ENCODE peak calls at places on chromosomes 16 and 17, in seven cellular contexts. One of them, this sample, is unnamed.

GRCh38 chr17:62963296-62963695 is 2.7 kb upstream of the TANC2 start:
- DNase-seq in small intestine: no peak
- DNase-seq in neural progenitor cell: no peak
- DNase-seq in endodermal cell: no peak
- DNase-seq in AG04450: no peak
- DNase-seq in hepatocyte: no peak
- DNase-seq in CD4-positive, alpha-beta T cell: no peak
- DNase-seq in this sample: no peak

GRCh38 chr16:82523786-82524185 is 103.0 kb upstream of the CDH13 start:
- DNase-seq in endodermal cell: no peak
- DNase-seq in hepatocyte: no peak
- DNase-seq in AG04450: no peak
- DNase-seq in CD4-positive, alpha-beta T cell: no peak
- DNase-seq in small intestine: no peak
- DNase-seq in neural progenitor cell: no peak
- DNase-seq in this sample: no peak

GRCh38 chr16:12971216-12971615 is 69.8 kb downstream of the SHISA9 start:
- DNase-seq in hepatocyte: peak
- DNase-seq in neural progenitor cell: no peak
- DNase-seq in CD4-positive, alpha-beta T cell: no peak
- DNase-seq in AG04450: no peak
- DNase-seq in endodermal cell: peak
- DNase-seq in small intestine: no peak
- DNase-seq in this sample: peak

GRCh38 chr16:28311913-28312312 is 19.6 kb downstream of the SBK1 start:
- DNase-seq in CD4-positive, alpha-beta T cell: no peak
- DNase-seq in AG04450: no peak
- DNase-seq in endodermal cell: no peak
- DNase-seq in neural progenitor cell: no peak
- DNase-seq in hepatocyte: no peak
- DNase-seq in small intestine: no peak
- DNase-seq in this sample: no peak

GRCh38 chr16:53743149-53743566 is 39.2 kb downstream of the FTO start:
- DNase-seq in endodermal cell: peak
- DNase-seq in hepatocyte: peak
- DNase-seq in small intestine: peak
- DNase-seq in CD4-positive, alpha-beta T cell: no peak
- DNase-seq in AG04450: no peak
- DNase-seq in neural progenitor cell: peak
- DNase-seq in this sample: no peak

GRCh38 chr16:51401673-51402072 is 250.6 kb upstream of the SALL1 start:
- DNase-seq in CD4-positive, alpha-beta T cell: no peak
- DNase-seq in AG04450: no peak
- DNase-seq in small intestine: peak
- DNase-seq in endodermal cell: no peak
- DNase-seq in hepatocyte: no peak
- DNase-seq in neural progenitor cell: no peak
- DNase-seq in this sample: no peak

GRCh38 chr16:12375341-12375740 is 398.8 kb downstream of the SNX29 start:
- DNase-seq in small intestine: no peak
- DNase-seq in AG04450: no peak
- DNase-seq in CD4-positive, alpha-beta T cell: no peak
- DNase-seq in neural progenitor cell: no peak
- DNase-seq in endodermal cell: no peak
- DNase-seq in hepatocyte: no peak
- DNase-seq in this sample: no peak

GRCh38 chr17:63150994-63151464 is 185.0 kb downstream of the TANC2 start:
- DNase-seq in small intestine: no peak
- DNase-seq in AG04450: peak
- DNase-seq in hepatocyte: peak
- DNase-seq in neural progenitor cell: peak
- DNase-seq in endodermal cell: peak
- DNase-seq in CD4-positive, alpha-beta T cell: no peak
- DNase-seq in this sample: peak

GRCh38 chr16:892536-893255 is 78.1 kb downstream of the LMF1 start:
- DNase-seq in CD4-positive, alpha-beta T cell: no peak
- DNase-seq in neural progenitor cell: peak
- DNase-seq in small intestine: no peak
- DNase-seq in AG04450: no peak
- DNase-seq in hepatocyte: no peak
- DNase-seq in endodermal cell: peak
- DNase-seq in this sample: no peak

GRCh38 chr17:52237151-52237550 is 78.6 kb upstream of the CA10 start:
- DNase-seq in endodermal cell: no peak
- DNase-seq in AG04450: no peak
- DNase-seq in CD4-positive, alpha-beta T cell: no peak
- DNase-seq in small intestine: no peak
- DNase-seq in hepatocyte: peak
- DNase-seq in neural progenitor cell: no peak
- DNase-seq in this sample: no peak

GRCh38 chr17:39096435-39097158 is 54.8 kb downstream of the PLXDC1 start:
- DNase-seq in CD4-positive, alpha-beta T cell: peak
- DNase-seq in neural progenitor cell: no peak
- DNase-seq in hepatocyte: no peak
- DNase-seq in endodermal cell: no peak
- DNase-seq in small intestine: peak
- DNase-seq in AG04450: no peak
- DNase-seq in this sample: no peak

GRCh38 chr16:3256146-3256875 is at the start of gene MEFV:
- DNase-seq in CD4-positive, alpha-beta T cell: no peak
- DNase-seq in neural progenitor cell: no peak
- DNase-seq in small intestine: no peak
- DNase-seq in hepatocyte: no peak
- DNase-seq in AG04450: no peak
- DNase-seq in endodermal cell: no peak
- DNase-seq in this sample: no peak

GRCh38 chr17:27425991-27426390 is 30.3 kb upstream of the KSR1 start:
- DNase-seq in AG04450: no peak
- DNase-seq in small intestine: no peak
- DNase-seq in neural progenitor cell: no peak
- DNase-seq in endodermal cell: no peak
- DNase-seq in CD4-positive, alpha-beta T cell: no peak
- DNase-seq in hepatocyte: no peak
- DNase-seq in this sample: no peak

GRCh38 chr17:41734139-41734948 is at the start of gene HAP1:
- DNase-seq in AG04450: no peak
- DNase-seq in small intestine: no peak
- DNase-seq in hepatocyte: peak
- DNase-seq in CD4-positive, alpha-beta T cell: peak
- DNase-seq in endodermal cell: peak
- DNase-seq in neural progenitor cell: peak
- DNase-seq in this sample: peak

GRCh38 chr16:66751135-66751991 is at the start of gene DYNC1LI2:
- DNase-seq in small intestine: peak
- DNase-seq in neural progenitor cell: peak
- DNase-seq in AG04450: peak
- DNase-seq in CD4-positive, alpha-beta T cell: peak
- DNase-seq in hepatocyte: peak
- DNase-seq in endodermal cell: peak
- DNase-seq in this sample: peak

GRCh38 chr16:66751992-66752322 is 548 bp upstream of the DYNC1LI2 start:
- DNase-seq in AG04450: no peak
- DNase-seq in endodermal cell: no peak
- DNase-seq in neural progenitor cell: no peak
- DNase-seq in hepatocyte: no peak
- DNase-seq in CD4-positive, alpha-beta T cell: no peak
- DNase-seq in small intestine: no peak
- DNase-seq in this sample: no peak

GRCh38 chr16:66754211-66754610 is 2.8 kb upstream of the DYNC1LI2 start:
- DNase-seq in hepatocyte: no peak
- DNase-seq in small intestine: no peak
- DNase-seq in endodermal cell: no peak
- DNase-seq in neural progenitor cell: no peak
- DNase-seq in CD4-positive, alpha-beta T cell: no peak
- DNase-seq in AG04450: no peak
- DNase-seq in this sample: no peak

GRCh38 chr16:66752958-66753357 is 1.5 kb upstream of the DYNC1LI2 start:
- DNase-seq in hepatocyte: no peak
- DNase-seq in small intestine: no peak
- DNase-seq in AG04450: no peak
- DNase-seq in neural progenitor cell: no peak
- DNase-seq in CD4-positive, alpha-beta T cell: no peak
- DNase-seq in endodermal cell: no peak
- DNase-seq in this sample: no peak

DNA sequence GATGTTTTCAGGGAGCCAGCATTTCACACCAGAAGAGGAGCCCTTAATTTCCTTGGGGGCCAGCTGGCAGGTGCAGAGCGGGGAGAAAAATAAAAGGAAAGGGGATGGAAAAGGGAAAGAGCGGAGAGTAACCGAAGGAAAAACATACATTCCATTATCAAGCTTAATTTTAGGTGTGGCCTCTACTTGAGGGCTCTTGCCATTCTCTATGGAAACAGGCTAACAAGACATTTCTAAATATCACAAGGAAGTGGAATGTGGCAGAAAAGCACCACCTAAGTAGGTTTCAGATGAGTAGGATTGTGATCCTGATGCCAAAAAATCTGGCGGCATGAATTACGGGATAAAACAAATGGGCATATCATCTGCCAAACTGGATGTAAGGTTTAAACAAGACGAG is 970 bp upstream of the DYNC1LI2 start:
- DNase-seq in small intestine: no peak
- DNase-seq in hepatocyte: no peak
- DNase-seq in AG04450: no peak
- DNase-seq in endodermal cell: no peak
- DNase-seq in CD4-positive, alpha-beta T cell: no peak
- DNase-seq in neural progenitor cell: no peak
- DNase-seq in this sample: no peak
- H3K27ac ChIP-seq in small intestine: no peak
- H3K27ac ChIP-seq in hepatocyte: no peak
- H3K27ac ChIP-seq in AG04450: no peak
- H3K27ac ChIP-seq in endodermal cell: no peak
- H3K27ac ChIP-seq in CD4-positive, alpha-beta T cell: no peak
- H3K27ac ChIP-seq in neural progenitor cell: no peak
- H3K27ac ChIP-seq in this sample: peak

GRCh38 chr16:86410076-86410475 is 100.3 kb upstream of the FOXF1 start:
- DNase-seq in hepatocyte: no peak
- DNase-seq in CD4-positive, alpha-beta T cell: no peak
- DNase-seq in neural progenitor cell: no peak
- DNase-seq in AG04450: no peak
- DNase-seq in endodermal cell: no peak
- DNase-seq in small intestine: no peak
- DNase-seq in this sample: no peak
- H3K27ac ChIP-seq in hepatocyte: no peak
- H3K27ac ChIP-seq in CD4-positive, alpha-beta T cell: no peak
- H3K27ac ChIP-seq in neural progenitor cell: no peak
- H3K27ac ChIP-seq in AG04450: no peak
- H3K27ac ChIP-seq in endodermal cell: peak
- H3K27ac ChIP-seq in small intestine: no peak
- H3K27ac ChIP-seq in this sample: no peak

GRCh38 chr17:72711531-72712310 is 380.8 kb downstream of the SLC39A11 start:
- DNase-seq in hepatocyte: no peak
- DNase-seq in neural progenitor cell: peak
- DNase-seq in endodermal cell: no peak
- DNase-seq in AG04450: no peak
- DNase-seq in small intestine: no peak
- DNase-seq in CD4-positive, alpha-beta T cell: no peak
- DNase-seq in this sample: no peak
- H3K27ac ChIP-seq in hepatocyte: no peak
- H3K27ac ChIP-seq in neural progenitor cell: peak
- H3K27ac ChIP-seq in endodermal cell: no peak
- H3K27ac ChIP-seq in AG04450: no peak
- H3K27ac ChIP-seq in small intestine: no peak
- H3K27ac ChIP-seq in CD4-positive, alpha-beta T cell: no peak
- H3K27ac ChIP-seq in this sample: no peak

GRCh38 chr16:68935008-68935407 is 91.7 kb downstream of the TANGO6 start:
- DNase-seq in small intestine: no peak
- DNase-seq in endodermal cell: no peak
- DNase-seq in CD4-positive, alpha-beta T cell: no peak
- DNase-seq in neural progenitor cell: no peak
- DNase-seq in hepatocyte: no peak
- DNase-seq in AG04450: no peak
- DNase-seq in this sample: no peak
- H3K27ac ChIP-seq in small intestine: no peak
- H3K27ac ChIP-seq in endodermal cell: no peak
- H3K27ac ChIP-seq in CD4-positive, alpha-beta T cell: no peak
- H3K27ac ChIP-seq in neural progenitor cell: no peak
- H3K27ac ChIP-seq in hepatocyte: no peak
- H3K27ac ChIP-seq in AG04450: no peak
- H3K27ac ChIP-seq in this sample: no peak

GRCh38 chr17:1487939-1488825 is 4.3 kb downstream of the MYO1C start:
- DNase-seq in small intestine: peak
- DNase-seq in neural progenitor cell: peak
- DNase-seq in hepatocyte: peak
- DNase-seq in CD4-positive, alpha-beta T cell: peak
- DNase-seq in AG04450: peak
- DNase-seq in endodermal cell: peak
- DNase-seq in this sample: peak
- H3K27ac ChIP-seq in small intestine: peak
- H3K27ac ChIP-seq in neural progenitor cell: no peak
- H3K27ac ChIP-seq in hepatocyte: peak
- H3K27ac ChIP-seq in CD4-positive, alpha-beta T cell: peak
- H3K27ac ChIP-seq in AG04450: peak
- H3K27ac ChIP-seq in endodermal cell: peak
- H3K27ac ChIP-seq in this sample: peak

GRCh38 chr17:75561927-75562603 is 25.5 kb upstream of the MYO15B start:
- DNase-seq in small intestine: no peak
- DNase-seq in AG04450: no peak
- DNase-seq in neural progenitor cell: no peak
- DNase-seq in CD4-positive, alpha-beta T cell: no peak
- DNase-seq in endodermal cell: no peak
- DNase-seq in hepatocyte: no peak
- DNase-seq in this sample: no peak
- H3K27ac ChIP-seq in small intestine: no peak
- H3K27ac ChIP-seq in AG04450: no peak
- H3K27ac ChIP-seq in neural progenitor cell: no peak
- H3K27ac ChIP-seq in CD4-positive, alpha-beta T cell: no peak
- H3K27ac ChIP-seq in endodermal cell: no peak
- H3K27ac ChIP-seq in hepatocyte: no peak
- H3K27ac ChIP-seq in this sample: no peak

DNA sequence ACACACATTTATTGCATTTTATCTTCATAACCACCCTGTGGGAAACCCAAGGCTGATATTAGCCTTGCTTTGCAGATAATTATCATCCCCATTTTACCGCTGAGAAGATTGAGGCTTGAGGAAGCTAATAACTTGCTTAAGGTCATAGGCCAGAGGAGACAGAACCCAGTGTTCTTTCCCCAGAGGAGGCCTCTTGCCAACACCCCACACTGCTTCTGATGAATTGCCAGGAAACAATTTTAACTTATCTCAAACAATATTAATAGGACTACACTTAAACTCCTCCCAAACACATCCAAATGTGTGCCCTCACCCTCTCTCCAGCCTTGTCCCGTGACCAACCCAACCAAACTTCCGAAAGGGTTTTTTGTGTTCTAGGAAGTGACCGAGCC is 2.1 kb upstream of the SPG7 start:
- DNase-seq in neural progenitor cell: no peak
- DNase-seq in hepatocyte: no peak
- DNase-seq in AG04450: no peak
- DNase-seq in small intestine: peak
- DNase-seq in endodermal cell: no peak
- DNase-seq in CD4-positive, alpha-beta T cell: no peak
- DNase-seq in this sample: no peak
- H3K27ac ChIP-seq in neural progenitor cell: no peak
- H3K27ac ChIP-seq in hepatocyte: peak
- H3K27ac ChIP-seq in AG04450: no peak
- H3K27ac ChIP-seq in small intestine: peak
- H3K27ac ChIP-seq in endodermal cell: no peak
- H3K27ac ChIP-seq in CD4-positive, alpha-beta T cell: peak
- H3K27ac ChIP-seq in this sample: no peak

This sample was measured in caudate nucleus.